ENCODE peak calls at places on chromosomes 5 and 9, in six cellular contexts. S is neuronal stem cell, K is NCI-H1417, U is left colon, N is T-helper 9 cell, G is occipital lobe. Q is an unnamed sample.

GRCh38 chr9:96884443-96884842 is 30.1 kb upstream of the ZNF782 start:
- DNase-seq in S (no peak), K (no peak), U (no peak), N (no peak), G (no peak), Q (no peak)

GRCh38 chr5:88672644-88673493 is 210.1 kb downstream of the MEF2C start:
- DNase-seq in S (no peak), K (no peak), U (no peak), N (no peak), G (peak; percentile 56), Q (no peak)

GRCh38 chr9:136644343-136644592 is 18.4 kb upstream of the EGFL7 start:
- DNase-seq in S (no peak), K (no peak), U (peak; percentile 90), N (no peak), G (no peak), Q (no peak)

GRCh38 chr5:54829686-54830085 is 155.7 kb downstream of the ESM1 start:
- DNase-seq in S (no peak), K (no peak), U (no peak), N (no peak), G (no peak), Q (no peak)

GRCh38 chr9:119137479-119137878 is 231.8 kb downstream of the BRINP1 start:
- DNase-seq in S (no peak), K (no peak), U (no peak), N (no peak), G (no peak), Q (no peak)

GRCh38 chr5:157772077-157772613 is 28.6 kb downstream of the LSM11 start:
- DNase-seq in S (no peak), K (peak; percentile 66), U (no peak), N (no peak), G (no peak), Q (no peak)

GRCh38 chr9:91301161-91301560 is 60.6 kb downstream of the AUH start:
- DNase-seq in S (no peak), K (no peak), U (no peak), N (no peak), G (no peak), Q (no peak)

GRCh38 chr9:136239963-136240330 is 5.7 kb downstream of the QSOX2 start:
- DNase-seq in S (no peak), K (peak; percentile 54), U (peak; percentile 53), N (no peak), G (no peak), Q (no peak)

GRCh38 chr5:112762113-112762810 is 24.6 kb downstream of the APC start:
- DNase-seq in S (no peak), K (no peak), U (no peak), N (no peak), G (no peak), Q (no peak)

GRCh38 chr9:96327694-96328352 is 25.8 kb upstream of the HSD17B3 start:
- DNase-seq in S (peak; percentile 38), K (peak; percentile 9), U (no peak), N (peak; percentile 11), G (no peak), Q (no peak)

GRCh38 chr5:14298126-14298847 is 155.1 kb downstream of the TRIO start:
- DNase-seq in S (no peak), K (no peak), U (no peak), N (no peak), G (no peak), Q (no peak)

GRCh38 chr5:34480810-34481528 is 175.2 kb upstream of the RAI14 start:
- DNase-seq in S (no peak), K (no peak), U (no peak), N (no peak), G (no peak), Q (no peak)

GRCh38 chr5:141604318-141604717 is 14.5 kb downstream of the DIAPH1 start:
- DNase-seq in S (no peak), K (no peak), U (peak; percentile 63), N (no peak), G (no peak), Q (no peak)

GRCh38 chr5:53113947-53114346 is 4.4 kb upstream of the MOCS2 start:
- DNase-seq in S (no peak), K (no peak), U (no peak), N (no peak), G (no peak), Q (no peak)

GRCh38 chr9:127162046-127162445 is 39.6 kb upstream of the ANGPTL2 start:
- DNase-seq in S (no peak), K (no peak), U (no peak), N (no peak), G (no peak), Q (no peak)